ENCODE peak calls at places on chromosomes 13 and 19, in ten cellular contexts. F is neural crest cell, C is uterus, K is stomach, Y is thoracic aorta, Z is left ventricle myocardium inferior, I is psoas muscle, M is cardiac fibroblast, Q is AG10803, J is upper lobe of right lung. L is an unnamed sample.

GRCh38 chr13:40681341-40682051 is 15.1 kb upstream of the FOXO1 start:
- DNase-seq in F (no peak), C (peak; percentile 21), K (no peak), Y (no peak), Z (no peak), I (no peak), M (no peak), Q (no peak), J (no peak), L (no peak)

GRCh38 chr13:35882722-35883497 is 248.3 kb downstream of the DCLK1 start:
- DNase-seq in F (no peak), C (no peak), K (no peak), Y (no peak), Z (no peak), I (no peak), M (no peak), Q (no peak), J (no peak), L (no peak)

GRCh38 chr13:44439615-44440014 is 66.0 kb downstream of the SERP2 start:
- DNase-seq in F (no peak), C (no peak), K (no peak), Y (no peak), Z (no peak), I (no peak), M (no peak), Q (no peak), J (no peak), L (no peak)

GRCh38 chr13:88217372-88217771 is 546.2 kb downstream of the SLITRK5 start:
- DNase-seq in F (no peak), C (no peak), K (no peak), Y (no peak), Z (no peak), I (no peak), M (no peak), Q (no peak), J (no peak), L (no peak)

GRCh38 chr13:60990032-60990733 is 425.5 kb downstream of the PCDH20 start:
- DNase-seq in F (no peak), C (no peak), K (peak; percentile 37), Y (no peak), Z (no peak), I (no peak), M (peak; percentile 1), Q (no peak), J (no peak), L (no peak)

GRCh38 chr19:6066661-6067646 is 43.3 kb downstream of the RFX2 start:
- DNase-seq in F (peak; percentile 72), C (peak; percentile 96), K (peak; percentile 92), Y (peak; percentile 96), Z (peak; percentile 93), I (peak; percentile 85), M (peak; percentile 94), Q (peak; percentile 98), J (peak; percentile 91), L (peak; percentile 68)

GRCh38 chr19:46881092-46881491 is 20.3 kb downstream of the ARHGAP35 start:
- DNase-seq in F (no peak), C (no peak), K (no peak), Y (no peak), Z (no peak), I (no peak), M (no peak), Q (no peak), J (no peak), L (no peak)

GRCh38 chr19:47264629-47265028 is 8.3 kb downstream of the CCDC9 start:
- DNase-seq in F (no peak), C (no peak), K (no peak), Y (no peak), Z (no peak), I (no peak), M (no peak), Q (no peak), J (no peak), L (no peak)

GRCh38 chr19:27885361-27885760 is 1327.6 kb downstream of the UQCRFS1 start:
- DNase-seq in F (no peak), C (no peak), K (no peak), Y (no peak), Z (no peak), I (no peak), M (no peak), Q (no peak), J (no peak), L (no peak)

GRCh38 chr19:27971071-27971470 is 1241.9 kb downstream of the UQCRFS1 start:
- DNase-seq in F (no peak), C (no peak), K (no peak), Y (no peak), Z (no peak), I (no peak), M (peak; percentile 7), Q (peak; percentile 85), J (no peak), L (no peak)

GRCh38 chr19:334296-335071 is 10.1 kb downstream of the MIER2 start:
- DNase-seq in F (no peak), C (no peak), K (no peak), Y (no peak), Z (no peak), I (no peak), M (no peak), Q (no peak), J (peak; percentile 40), L (no peak)

GRCh38 chr19:51396175-51396574 is 5.8 kb upstream of the C19orf84 start:
- DNase-seq in F (no peak), C (no peak), K (no peak), Y (no peak), Z (no peak), I (no peak), M (no peak), Q (no peak), J (no peak), L (no peak)

GRCh38 chr19:51394045-51394836 is 3.9 kb upstream of the C19orf84 start:
- DNase-seq in F (peak; percentile 88), C (peak; percentile 95), K (peak; percentile 92), Y (peak; percentile 92), Z (peak; percentile 89), I (peak; percentile 92), M (peak; percentile 99), Q (peak; percentile 99), J (peak; percentile 93), L (peak; percentile 83)

GRCh38 chr19:51402117-51402516 is 11.7 kb upstream of the C19orf84 start:
- DNase-seq in F (no peak), C (no peak), K (no peak), Y (no peak), Z (no peak), I (no peak), M (no peak), Q (no peak), J (no peak), L (no peak)

DNA sequence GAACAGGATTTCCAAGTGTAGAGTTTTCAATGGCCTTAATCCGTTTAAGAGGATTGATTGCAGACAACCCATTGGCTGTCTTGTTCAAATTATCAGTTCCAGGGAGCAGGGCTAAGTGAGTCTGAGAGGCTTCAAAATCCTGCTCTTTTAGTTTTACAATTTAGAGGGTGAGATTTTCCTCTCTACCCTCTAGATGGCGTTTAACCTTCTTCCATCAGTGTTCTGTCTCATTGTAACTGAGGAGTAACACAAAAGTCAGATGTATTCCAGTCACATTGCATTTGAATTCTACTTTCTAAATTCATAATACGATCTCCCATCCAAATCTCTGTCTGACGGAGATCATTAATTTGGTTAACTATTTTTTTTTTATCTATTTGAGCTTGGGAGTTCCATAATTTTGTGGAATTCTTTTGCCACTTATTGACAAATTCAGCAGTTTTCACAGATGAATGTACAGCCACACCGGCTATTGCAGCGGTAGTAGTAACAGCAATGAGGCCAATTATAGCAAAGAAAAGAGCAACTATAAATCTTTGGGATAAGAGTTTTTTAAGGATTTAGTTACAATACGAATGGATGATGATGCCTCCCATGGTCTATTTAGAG is 7.8 kb upstream of the C19orf84 start:
- DNase-seq in F (no peak), C (no peak), K (no peak), Y (no peak), Z (no peak), I (no peak), M (peak; percentile 43), Q (peak; percentile 36), J (no peak), L (no peak)
- TF ChIP-seq CTCF in F (peak; percentile 61), C (peak; percentile 23), K (peak; percentile 18), Y (peak; percentile 31), Z (peak; percentile 54), I (peak; percentile 33), M (peak; percentile 62), Q (peak; percentile 71), J (peak; percentile 60), L (peak; percentile 59)

DNA sequence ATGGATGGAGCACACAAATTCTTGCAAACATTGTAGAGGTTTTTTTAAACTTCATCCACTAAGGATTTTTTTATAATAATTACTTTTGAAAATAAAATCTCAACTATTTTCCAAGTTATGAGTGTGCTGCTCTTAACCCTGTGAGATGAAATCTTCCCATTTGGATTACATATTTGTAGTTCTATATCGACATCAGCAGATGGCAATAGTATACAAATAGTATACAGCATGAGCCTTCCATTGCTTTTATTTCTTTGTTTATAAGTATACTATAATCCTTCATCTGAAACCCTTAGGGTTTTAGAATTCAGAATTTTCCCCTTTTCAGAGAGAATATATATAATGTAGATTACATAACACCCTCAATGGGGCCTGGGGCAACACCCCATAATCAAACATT is 70.5 kb downstream of the GJA3 start:
- DNase-seq in F (no peak), C (no peak), K (no peak), Y (no peak), Z (no peak), I (no peak), M (no peak), Q (no peak), J (no peak), L (no peak)
- TF ChIP-seq CTCF in F (no peak), C (no peak), K (no peak), Y (no peak), Z (peak; percentile 25), I (no peak), M (no peak), Q (peak; percentile 28), J (no peak), L (no peak)

DNA sequence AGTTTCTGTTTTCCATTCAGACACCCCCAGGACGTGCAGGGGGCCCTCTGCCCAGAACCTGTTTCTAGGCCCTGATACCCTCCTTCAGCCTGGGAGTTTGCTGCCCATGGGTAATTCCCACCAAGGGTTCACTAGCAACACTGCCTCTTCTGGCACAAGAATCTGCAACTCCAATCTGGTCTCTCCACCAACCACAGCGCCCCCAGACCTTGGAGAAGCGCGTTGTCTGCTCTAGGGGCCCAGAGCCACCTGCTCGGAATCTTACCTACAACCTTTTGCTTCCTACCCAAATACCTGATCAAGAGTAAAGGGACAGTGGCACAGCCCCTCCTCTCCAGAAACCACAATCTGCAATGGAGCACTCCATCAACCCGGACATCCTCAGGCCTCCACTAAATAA is 763 bp downstream of the ZNF180 start:
- DNase-seq in F (no peak), C (no peak), K (no peak), Y (no peak), Z (no peak), I (no peak), M (no peak), Q (no peak), J (no peak), L (no peak)
- TF ChIP-seq CTCF in F (no peak), C (no peak), K (no peak), Y (no peak), Z (no peak), I (no peak), M (no peak), Q (no peak), J (no peak), L (no peak)

DNA sequence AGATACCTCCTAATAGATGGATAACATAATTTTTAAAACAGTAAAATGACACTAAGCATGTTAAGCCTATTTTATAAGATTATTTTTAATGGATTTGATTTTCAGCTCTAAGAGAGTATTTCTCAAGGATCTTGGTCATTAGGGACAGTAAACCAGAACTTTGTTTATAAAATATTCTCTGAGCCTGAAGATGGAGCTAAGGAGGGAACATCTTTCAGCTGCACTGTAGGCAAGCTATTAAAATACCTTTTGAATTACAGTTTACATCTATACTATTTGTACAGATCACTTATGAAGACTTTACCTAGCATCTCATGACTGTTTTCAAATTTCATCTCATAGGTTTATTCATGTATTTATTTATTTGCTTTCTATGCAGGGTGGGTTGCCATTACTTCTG is 345.3 kb downstream of the MYO16 start:
- DNase-seq in F (no peak), C (no peak), K (no peak), Y (no peak), Z (no peak), I (no peak), M (no peak), Q (no peak), J (no peak), L (no peak)
- TF ChIP-seq CTCF in F (no peak), C (no peak), K (no peak), Y (no peak), Z (no peak), I (no peak), M (no peak), Q (no peak), J (no peak), L (no peak)